ENCODE peak calls at places on chromosomes 5 and 9, in eight cellular contexts. B is CD4-positive, alpha-beta memory T cell; P is lower lobe of right lung; X is hepatocyte; G is uterus; O is breast epithelium; E is CD4-positive, alpha-beta T cell; U is RWPE1. T is an unnamed sample.

GRCh38 chr9:17216011-17216410 is 81.2 kb downstream of the CNTLN start:
- DNase-seq in P (no peak), E (no peak), B (no peak), G (no peak), X (no peak), O (no peak), U (peak), T (no peak)

GRCh38 chr9:8570776-8571175 is 771.2 kb upstream of the DMAC1 start:
- DNase-seq in U (no peak), P (no peak), E (no peak), O (no peak), B (no peak), X (peak), G (no peak), T (no peak)

GRCh38 chr9:101582593-101582992 is 12.2 kb downstream of the PPP3R2 start:
- DNase-seq in E (no peak), X (no peak), O (no peak), P (no peak), B (no peak), G (no peak), U (peak), T (no peak)

GRCh38 chr5:64690417-64691151 is at the start of gene SHISAL2B:
- DNase-seq in B (no peak), X (peak), G (no peak), O (no peak), P (peak), E (no peak), U (peak), T (peak)

GRCh38 chr5:12245429-12245828 is 341.2 kb upstream of the CTNND2 start:
- DNase-seq in U (peak), E (no peak), X (no peak), O (no peak), G (no peak), B (no peak), P (no peak), T (no peak)

GRCh38 chr9:75891277-75892167 is 1.0 kb downstream of the PCSK5 start:
- DNase-seq in E (peak), B (peak), G (peak), U (no peak), X (peak), O (no peak), P (peak), T (peak)

GRCh38 chr5:125034331-125034730 is 287.9 kb upstream of the ZNF608 start:
- DNase-seq in U (no peak), E (no peak), X (no peak), O (no peak), G (no peak), B (no peak), P (peak), T (no peak)

GRCh38 chr9:128753627-128754026 is 18.1 kb downstream of the ZER1 start:
- DNase-seq in X (no peak), U (no peak), O (no peak), B (no peak), G (no peak), P (no peak), E (no peak), T (no peak)

GRCh38 chr9:72306771-72307170 is 58.2 kb downstream of the ZFAND5 start:
- DNase-seq in P (no peak), X (no peak), U (no peak), G (no peak), B (no peak), O (no peak), E (no peak), T (no peak)

GRCh38 chr9:72592501-72593403 is 71.3 kb downstream of the TMC1 start:
- DNase-seq in E (no peak), U (peak), X (peak), O (no peak), B (peak), P (no peak), G (no peak), T (peak)

GRCh38 chr9:136052991-136053756 is 41.9 kb downstream of the NACC2 start:
- DNase-seq in B (no peak), X (no peak), U (peak), O (no peak), G (no peak), P (no peak), E (no peak), T (no peak)

GRCh38 chr5:140595538-140595937 is 30.9 kb downstream of the SLC35A4 start:
- DNase-seq in G (no peak), U (no peak), O (peak), P (no peak), E (no peak), B (no peak), X (peak), T (no peak)

GRCh38 chr5:65986796-65987195 is 60.4 kb downstream of the ERBIN start:
- DNase-seq in O (no peak), E (no peak), B (no peak), P (no peak), X (no peak), G (no peak), U (no peak), T (no peak)

GRCh38 chr5:172910828-172911627 is 48.2 kb upstream of the RPL26L1 start:
- DNase-seq in U (no peak), G (peak), P (peak), X (peak), E (no peak), B (no peak), O (peak), T (no peak)

GRCh38 chr5:58248221-58248620 is 211.7 kb downstream of the PLK2 start:
- DNase-seq in U (no peak), G (no peak), P (no peak), O (no peak), X (no peak), B (no peak), E (no peak), T (no peak)

GRCh38 chr5:43171441-43171840 is 20.6 kb upstream of the NIM1K start:
- DNase-seq in O (no peak), B (no peak), X (no peak), E (no peak), P (no peak), U (no peak), G (no peak), T (no peak)

GRCh38 chr9:131036529-131037335 is 27.8 kb downstream of the LAMC3 start:
- DNase-seq in X (no peak), G (no peak), O (no peak), B (no peak), U (no peak), E (no peak), P (no peak), T (no peak)

GRCh38 chr9:79700607-79701330 is 129.0 kb downstream of the TLE4 start:
- DNase-seq in U (no peak), P (no peak), O (no peak), X (no peak), B (no peak), E (no peak), G (no peak), T (no peak)

GRCh38 chr9:129102791-129103594 is 7.6 kb downstream of the CRAT start:
- DNase-seq in P (peak), G (no peak), O (no peak), B (no peak), E (no peak), U (peak), X (peak), T (no peak)

GRCh38 chr5:96582343-96582742 is 79.8 kb upstream of the CAST start:
- DNase-seq in E (no peak), O (no peak), X (peak), U (no peak), B (no peak), G (no peak), P (no peak), T (no peak)

GRCh38 chr5:131795879-131796792 is 681 bp downstream of the FNIP1 start:
- DNase-seq in E (peak), P (peak), O (peak), G (peak), X (peak), U (peak), B (peak), T (peak)

GRCh38 chr9:98806394-98807069 is 938 bp upstream of the GALNT12 start:
- DNase-seq in P (no peak), U (no peak), X (no peak), B (no peak), E (no peak), O (no peak), G (no peak), T (no peak)

GRCh38 chr9:75775173-75775572 is 115.3 kb upstream of the PCSK5 start:
- DNase-seq in E (no peak), X (no peak), G (no peak), B (no peak), P (no peak), O (no peak), U (no peak), T (no peak)

GRCh38 chr9:92019658-92020057 is 69.6 kb upstream of the ROR2 start:
- DNase-seq in B (no peak), X (no peak), O (no peak), P (no peak), U (no peak), G (no peak), E (no peak), T (no peak)

GRCh38 chr9:133700861-133701320 is 37.3 kb downstream of the SARDH start:
- DNase-seq in X (no peak), U (no peak), B (no peak), G (no peak), P (peak), O (no peak), E (peak), T (no peak)

GRCh38 chr9:80557256-80557655 is 985.5 kb downstream of the TLE4 start:
- DNase-seq in E (no peak), G (no peak), B (no peak), U (no peak), O (no peak), X (no peak), P (no peak), T (no peak)

GRCh38 chr5:115461093-115461492 is 83.5 kb downstream of the FEM1C start:
- DNase-seq in B (no peak), X (no peak), P (no peak), U (no peak), O (no peak), G (no peak), E (no peak), T (no peak)

DNA sequence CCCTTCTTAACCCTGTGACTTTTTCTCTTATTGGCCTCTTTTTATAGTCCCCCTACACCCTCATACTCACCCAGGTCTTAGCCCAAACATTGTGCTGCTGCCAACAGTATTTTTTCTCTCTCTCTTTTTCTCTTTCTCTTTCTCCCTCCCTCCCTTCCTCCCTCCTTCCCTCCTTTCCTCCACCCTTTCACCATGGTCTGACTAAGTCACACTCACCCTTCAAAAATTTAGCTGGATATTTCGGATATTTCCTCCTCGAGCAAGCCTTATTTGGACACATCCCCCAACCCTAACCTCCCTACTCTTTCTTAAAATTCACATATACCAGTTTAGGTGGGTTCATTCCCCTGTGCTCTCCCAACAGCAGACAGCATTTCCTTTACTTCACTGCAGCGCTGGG is 64.7 kb downstream of the FGF1 start:
- DNase-seq in X (no peak), O (no peak), B (no peak), G (no peak), U (peak), E (no peak), P (no peak), T (no peak)
- H3K27ac ChIP-seq in X (no peak), O (no peak), B (no peak), G (no peak), U (no peak), E (no peak), P (no peak), T (no peak)

GRCh38 chr5:91288517-91288916 is 94.6 kb downstream of the ARRDC3 start:
- DNase-seq in U (no peak), B (no peak), P (no peak), X (no peak), O (no peak), E (no peak), G (no peak), T (no peak)

GRCh38 chr5:91288117-91288516 is 95.0 kb downstream of the ARRDC3 start:
- DNase-seq in G (no peak), X (peak), P (no peak), U (no peak), O (no peak), B (no peak), E (no peak), T (no peak)

GRCh38 chr5:91296691-91297143 is 86.4 kb downstream of the ARRDC3 start:
- DNase-seq in P (peak), E (no peak), G (no peak), O (peak), B (no peak), U (peak), X (no peak), T (no peak)

GRCh38 chr5:91293131-91293530 is 90.0 kb downstream of the ARRDC3 start:
- DNase-seq in X (no peak), P (no peak), B (no peak), U (no peak), E (no peak), G (no peak), O (no peak), T (no peak)

DNA sequence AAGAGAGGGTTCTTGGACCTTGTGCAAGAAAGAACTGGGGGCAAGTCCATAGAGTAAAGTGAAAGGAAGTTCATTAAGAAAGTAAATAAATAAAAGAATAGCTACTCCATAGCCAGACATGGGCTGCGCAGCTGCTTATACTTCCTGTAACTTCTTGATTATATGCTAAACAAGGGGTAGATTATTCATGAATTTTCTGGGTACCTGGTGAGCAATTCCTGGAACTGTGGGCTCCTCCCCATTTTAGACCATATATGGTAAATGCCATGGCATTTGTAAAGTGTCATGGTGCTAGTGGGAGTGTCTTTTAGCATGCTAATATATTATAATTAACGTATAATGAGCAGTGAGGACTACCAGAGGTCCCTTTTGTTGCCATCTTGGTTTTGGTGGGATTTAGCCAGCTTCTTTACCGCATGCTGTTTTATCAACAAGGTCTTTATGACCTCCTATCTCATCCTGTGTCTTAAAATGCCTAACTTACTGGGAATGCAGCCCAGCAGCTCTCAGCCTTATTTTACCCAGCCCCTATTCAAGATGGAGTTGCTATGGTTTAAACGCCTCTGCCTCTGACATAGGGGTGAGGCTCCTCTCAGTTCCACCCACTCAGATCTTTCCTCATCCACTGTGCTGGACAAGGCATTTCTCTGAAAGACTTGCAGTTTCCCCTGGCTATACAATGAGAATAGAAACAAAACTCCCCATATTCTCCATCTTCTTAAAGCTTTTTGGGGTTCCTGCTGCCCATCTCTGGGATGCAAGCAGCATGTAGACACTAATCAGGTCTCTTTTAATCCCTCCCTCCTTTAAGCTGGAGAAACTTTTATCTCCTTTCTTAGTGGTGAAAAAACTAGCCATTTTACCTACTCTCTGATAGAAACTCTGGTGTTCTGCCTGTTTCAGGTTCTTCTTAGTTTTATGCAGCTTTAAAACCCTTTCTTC is 91.2 kb downstream of the ARRDC3 start:
- DNase-seq in X (no peak), U (no peak), P (no peak), G (no peak), E (no peak), O (no peak), B (no peak), T (peak)
- H3K27ac ChIP-seq in X (no peak), U (no peak), P (no peak), G (no peak), E (no peak), O (no peak), B (no peak), T (no peak)

GRCh38 chr5:138492552-138493045 is 27.3 kb downstream of the EGR1 start:
- DNase-seq in O (no peak), U (no peak), X (no peak), E (no peak), B (no peak), P (no peak), G (no peak), T (no peak)
- H3K27ac ChIP-seq in O (peak), U (peak), X (peak), E (no peak), B (peak), P (peak), G (peak), T (no peak)

GRCh38 chr5:157859227-157859575 is 256 bp upstream of the CLINT1 start:
- DNase-seq in P (no peak), E (no peak), O (no peak), U (no peak), B (no peak), G (no peak), X (no peak), T (no peak)

GRCh38 chr5:157857821-157858526 is 971 bp downstream of the CLINT1 start:
- DNase-seq in G (no peak), X (no peak), P (no peak), E (no peak), B (peak), O (no peak), U (peak), T (no peak)

GRCh38 chr5:157858527-157859226 is at the start of gene CLINT1:
- DNase-seq in X (peak), U (peak), E (peak), G (peak), P (peak), B (peak), O (peak), T (peak)

GRCh38 chr5:157860898-157861894 is 2.3 kb upstream of the CLINT1 start:
- DNase-seq in E (no peak), O (no peak), U (no peak), G (no peak), X (peak), B (peak), P (no peak), T (no peak)

GRCh38 chr5:157855404-157855994 is 3.4 kb downstream of the CLINT1 start:
- DNase-seq in X (peak), O (no peak), U (peak), B (no peak), G (peak), E (no peak), P (no peak), T (no peak)
- H3K27ac ChIP-seq in X (no peak), O (no peak), U (no peak), B (no peak), G (no peak), E (no peak), P (no peak), T (no peak)

DNA sequence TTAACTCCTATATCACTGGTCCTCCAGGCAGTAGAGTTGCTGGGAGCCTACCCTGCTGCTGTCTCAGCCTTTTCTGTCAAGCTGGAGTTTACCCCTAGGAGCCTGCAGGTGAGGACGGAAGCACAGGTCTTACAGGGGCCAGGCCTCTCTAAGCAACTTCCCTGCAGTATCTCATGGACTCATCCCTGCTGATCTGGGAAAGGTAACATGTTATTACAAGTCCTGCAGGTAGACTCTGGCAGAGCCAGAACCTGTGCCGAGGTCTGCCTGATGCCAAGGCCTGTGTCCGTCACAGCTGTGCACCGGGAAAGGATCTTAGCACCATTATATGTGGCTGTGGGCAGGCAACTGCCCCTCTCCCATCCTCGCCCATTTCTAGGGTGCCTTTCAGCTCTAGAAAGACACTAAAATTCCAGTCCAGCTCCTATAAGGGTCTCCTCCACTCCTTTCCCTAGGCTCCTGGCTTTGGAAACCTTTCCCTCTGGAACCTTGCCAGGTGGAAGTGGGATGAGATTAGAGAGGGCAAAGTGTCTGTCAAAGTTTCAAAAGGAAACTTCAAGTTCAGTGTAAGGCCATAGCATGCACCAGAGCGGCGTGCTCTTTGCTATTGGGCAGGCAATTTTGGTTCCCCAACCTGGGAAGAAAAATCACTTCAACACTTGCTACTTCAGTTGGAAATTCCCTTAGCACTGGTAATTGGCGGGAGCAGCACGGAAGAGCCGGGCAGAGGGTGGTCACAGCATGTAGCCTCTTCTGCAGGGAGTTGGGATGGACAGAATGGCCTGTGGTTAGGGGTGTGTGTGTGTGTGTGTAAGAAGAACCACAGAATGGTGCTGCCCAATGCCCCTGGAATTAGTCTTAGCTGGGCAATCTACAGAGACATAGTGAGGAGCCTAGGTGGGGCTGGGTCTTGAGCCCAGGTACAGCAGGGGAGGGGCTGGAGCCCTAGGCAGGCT is 17.5 kb downstream of the TMEM171 start:
- DNase-seq in U (no peak), X (no peak), B (no peak), P (no peak), G (no peak), E (no peak), O (no peak), T (no peak)
- H3K27ac ChIP-seq in U (no peak), X (no peak), B (no peak), P (no peak), G (no peak), E (no peak), O (no peak), T (no peak)

GRCh38 chr5:176629853-176630680 is at the start of the genes EIF4E1B and SNCB:
- DNase-seq in B (peak), X (peak), G (no peak), P (no peak), O (no peak), U (peak), E (no peak), T (no peak)
- H3K27ac ChIP-seq in B (no peak), X (no peak), G (no peak), P (no peak), O (no peak), U (no peak), E (no peak), T (no peak)

GRCh38 chr9:37424204-37424685 is 1.7 kb downstream of the GRHPR start:
- DNase-seq in B (no peak), U (no peak), E (no peak), O (no peak), X (no peak), G (no peak), P (no peak), T (no peak)

GRCh38 chr9:37425298-37425752 is 2.8 kb downstream of the GRHPR start:
- DNase-seq in X (no peak), B (no peak), O (no peak), E (no peak), G (no peak), U (no peak), P (no peak), T (no peak)

GRCh38 chr9:37423508-37423907 is 1.0 kb downstream of the GRHPR start:
- DNase-seq in G (no peak), B (no peak), X (no peak), E (no peak), P (no peak), U (no peak), O (no peak), T (no peak)

GRCh38 chr9:37426846-37427245 is 4.3 kb downstream of the GRHPR start:
- DNase-seq in E (no peak), B (no peak), G (no peak), X (no peak), O (no peak), P (no peak), U (no peak), T (no peak)

GRCh38 chr9:37424686-37425297 is 2.3 kb downstream of the GRHPR start:
- DNase-seq in P (no peak), O (no peak), X (no peak), B (no peak), U (no peak), E (no peak), G (no peak), T (no peak)
- H3K27ac ChIP-seq in P (no peak), O (peak), X (no peak), B (no peak), U (peak), E (no peak), G (no peak), T (no peak)

T was measured in CD4-positive, CD25-positive, alpha-beta regulatory T cell.